ENCODE peak calls at places on chromosomes 12 and 14, in nine cellular contexts. S is type B pancreatic cell; A is CD8-positive, alpha-beta T cell; Q is A549; Y is choroid plexus epithelial cell; P is OCI-LY7; L is upper lobe of right lung; X is AG09309; E is progenitor cell of endocrine pancreas. H is an unnamed sample.

GRCh38 chr12:3137268-3137761 is 60.1 kb downstream of the TSPAN9 start:
- DNase-seq in Y (peak), S (no peak), A (no peak), Q (no peak), E (no peak), L (no peak), X (no peak), P (no peak), H (no peak)

GRCh38 chr12:68406134-68406576 is 74.0 kb upstream of the MDM1 start:
- DNase-seq in Y (peak), A (no peak), E (no peak), P (no peak), Q (peak), L (peak), X (peak), S (no peak), H (no peak)

GRCh38 chr14:65772901-65773574 is 360.5 kb downstream of the FUT8 start:
- DNase-seq in A (no peak), S (no peak), Q (no peak), P (no peak), X (no peak), Y (peak), L (no peak), E (no peak), H (no peak)

GRCh38 chr14:52080171-52080800 is 11.4 kb upstream of the NID2 start:
- DNase-seq in Q (no peak), S (no peak), X (no peak), E (no peak), L (no peak), P (no peak), Y (peak), A (no peak), H (no peak)

GRCh38 chr12:19244312-19244711 is 114.8 kb downstream of the PLEKHA5 start:
- DNase-seq in S (no peak), X (no peak), L (no peak), P (no peak), Y (no peak), E (no peak), Q (no peak), A (no peak), H (no peak)

GRCh38 chr14:23182372-23183014 is 967 bp downstream of the SLC7A8 start:
- DNase-seq in Y (no peak), S (no peak), L (peak), Q (no peak), P (peak), A (peak), X (no peak), E (peak), H (no peak)

GRCh38 chr14:73227812-73228781 is 9.2 kb upstream of the PAPLN start:
- DNase-seq in L (no peak), Y (peak), A (no peak), Q (peak), X (no peak), E (no peak), P (no peak), S (no peak), H (no peak)

GRCh38 chr12:208813-209212 is 5.1 kb downstream of the SLC6A12 start:
- DNase-seq in L (no peak), S (no peak), Q (no peak), Y (no peak), X (no peak), A (no peak), P (no peak), E (no peak), H (no peak)

GRCh38 chr12:112901271-112901670 is 5.5 kb upstream of the OAS1 start:
- DNase-seq in E (no peak), P (no peak), L (no peak), Y (no peak), S (peak), A (no peak), X (no peak), Q (no peak), H (no peak)

GRCh38 chr14:90137807-90138206 is 76.0 kb downstream of the KCNK13 start:
- DNase-seq in Q (no peak), A (no peak), Y (no peak), S (no peak), E (no peak), X (no peak), P (no peak), L (no peak), H (no peak)

GRCh38 chr12:124906606-124907261 is 7.7 kb downstream of the UBC start:
- DNase-seq in L (peak), Y (peak), P (peak), X (peak), E (peak), S (peak), Q (peak), A (peak), H (peak)

GRCh38 chr12:70031046-70031445 is 206.0 kb downstream of the MYRFL start:
- DNase-seq in Q (no peak), X (no peak), P (no peak), E (no peak), Y (no peak), S (no peak), A (no peak), L (no peak), H (no peak)

GRCh38 chr14:82009993-82010392 is 476.3 kb upstream of the SEL1L start:
- DNase-seq in Y (no peak), S (no peak), Q (no peak), X (no peak), E (no peak), P (no peak), L (no peak), A (no peak), H (no peak)

GRCh38 chr12:108772247-108772646 is 40.9 kb upstream of the CORO1C start:
- DNase-seq in L (no peak), S (no peak), P (peak), X (no peak), A (no peak), E (no peak), Y (no peak), Q (no peak), H (peak)

GRCh38 chr14:34699873-34700621 is 14.3 kb downstream of the CFL2 start:
- DNase-seq in E (no peak), P (no peak), A (no peak), Q (peak), L (no peak), X (peak), S (no peak), Y (peak), H (no peak)

GRCh38 chr14:95619785-95620417 is 66.3 kb upstream of the TCL1B start:
- DNase-seq in E (no peak), Y (no peak), A (no peak), X (no peak), P (no peak), S (no peak), Q (no peak), L (no peak), H (no peak)

GRCh38 chr12:58323676-58324075 is 382.3 kb downstream of the ATP23 start:
- DNase-seq in X (no peak), Q (no peak), A (no peak), P (no peak), S (no peak), L (no peak), E (no peak), Y (no peak), H (no peak)

GRCh38 chr14:95545769-95546168 is 10.9 kb downstream of the GLRX5 start:
- DNase-seq in E (no peak), L (no peak), P (no peak), Y (peak), S (no peak), X (peak), A (no peak), Q (peak), H (no peak)

GRCh38 chr14:64520699-64521098 is 16.1 kb downstream of the ZBTB1 start:
- DNase-seq in Y (no peak), X (no peak), A (no peak), Q (peak), S (no peak), P (no peak), L (no peak), E (no peak), H (no peak)

GRCh38 chr12:13127476-13127875 is 24.0 kb upstream of the GSG1 start:
- DNase-seq in Y (no peak), X (no peak), A (no peak), S (no peak), Q (peak), L (no peak), E (no peak), P (no peak), H (no peak)

GRCh38 chr14:103628684-103629502 is at the start of gene KLC1:
- DNase-seq in Q (peak), S (peak), L (peak), X (no peak), E (peak), Y (peak), A (peak), P (peak), H (peak)

GRCh38 chr12:68065687-68066086 is 76.4 kb downstream of the IFNG-AS1 start:
- DNase-seq in L (no peak), P (peak), Q (no peak), Y (no peak), E (no peak), X (no peak), A (no peak), S (no peak), H (no peak)

GRCh38 chr12:131101006-131101405 is 147.3 kb downstream of the ADGRD1 start:
- DNase-seq in Q (no peak), S (peak), L (peak), A (no peak), X (no peak), P (no peak), E (no peak), Y (no peak), H (no peak)

GRCh38 chr12:80627773-80628172 is 79.7 kb upstream of the MYF6 start:
- DNase-seq in P (no peak), Y (peak), Q (no peak), S (no peak), E (no peak), A (no peak), X (peak), L (no peak), H (no peak)

GRCh38 chr12:19946549-19946948 is 421.8 kb upstream of the PDE3A start:
- DNase-seq in A (no peak), E (no peak), S (no peak), Y (peak), L (no peak), P (no peak), X (peak), Q (peak), H (no peak)

GRCh38 chr14:104970231-104971068 is 7.7 kb downstream of the AHNAK2 start:
- DNase-seq in Y (peak), S (no peak), P (no peak), E (no peak), Q (peak), A (no peak), X (peak), L (no peak), H (no peak)

GRCh38 chr12:66707002-66707697 is 28.3 kb upstream of the GRIP1 start:
- DNase-seq in L (no peak), P (no peak), S (no peak), X (no peak), Q (no peak), E (no peak), A (no peak), Y (no peak), H (no peak)

DNA sequence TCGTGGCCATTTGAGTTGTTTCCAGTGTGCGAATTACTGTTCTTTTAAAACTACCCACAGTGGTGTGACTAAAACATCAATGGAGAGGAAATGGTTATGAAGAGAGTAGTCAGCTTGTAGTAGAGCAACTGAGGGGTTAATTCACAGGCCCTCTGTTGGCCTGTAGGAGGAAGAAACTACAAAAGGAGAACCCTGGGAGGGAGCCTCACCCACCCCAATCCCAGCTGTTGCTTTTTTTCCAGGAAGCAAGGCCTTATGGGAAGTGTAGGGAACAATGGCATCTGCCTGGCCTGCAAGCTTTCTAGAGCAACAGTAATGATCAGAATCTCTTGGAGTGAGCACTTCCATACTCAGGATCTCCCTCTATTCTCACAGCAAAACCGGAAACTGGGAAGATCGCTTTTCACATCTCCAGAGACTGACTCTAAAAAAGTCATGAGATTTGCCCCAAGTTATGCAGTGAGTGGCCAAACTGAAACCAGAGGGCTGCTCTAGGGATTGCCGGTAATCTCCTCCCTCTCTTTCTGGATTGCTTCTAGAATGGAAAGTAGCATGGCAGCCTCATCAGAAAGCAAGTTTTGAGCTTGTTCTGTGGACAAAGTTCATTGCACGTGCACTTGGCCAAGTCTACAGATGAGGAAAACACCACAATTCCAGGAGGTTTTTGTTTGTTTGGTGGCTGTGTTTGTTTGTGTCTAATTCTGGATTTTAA is 125.2 kb upstream of the PWP1 start:
- DNase-seq in P (no peak), Y (no peak), S (no peak), E (no peak), X (no peak), L (no peak), Q (peak), A (no peak), H (no peak)
- TF ChIP-seq CTCF in P (no peak), Y (no peak), S (peak), E (no peak), X (no peak), L (no peak), Q (no peak), A (no peak), H (no peak)

DNA sequence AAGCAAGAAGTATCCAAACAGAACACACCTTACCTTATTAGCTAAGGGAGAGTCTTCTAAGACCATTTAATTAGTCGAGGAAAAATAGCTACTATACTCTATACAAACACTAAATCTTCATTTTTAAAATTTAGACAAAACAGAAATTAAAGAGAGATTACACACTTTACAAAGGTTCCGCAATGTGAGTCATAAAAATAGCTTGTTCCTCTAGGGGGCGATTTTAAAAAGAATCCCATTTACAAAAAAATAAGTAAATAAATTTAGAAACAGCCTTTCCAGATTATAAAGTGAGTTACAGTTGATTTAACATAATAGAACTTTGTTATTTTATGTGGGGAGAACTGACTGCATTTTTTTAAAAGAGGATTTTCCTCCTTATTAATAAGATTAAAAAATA is 201.6 kb downstream of the PAX9 start:
- DNase-seq in L (no peak), Q (no peak), Y (peak), S (no peak), E (no peak), X (no peak), P (no peak), A (no peak), H (no peak)
- TF ChIP-seq CTCF in L (no peak), Q (no peak), Y (no peak), S (peak), E (no peak), X (no peak), P (peak), A (no peak), H (no peak)

GRCh38 chr12:123808167-123808566 is 46.1 kb downstream of the DNAH10 start:
- DNase-seq in E (no peak), S (no peak), Y (peak), X (no peak), P (no peak), A (no peak), L (no peak), Q (peak), H (no peak)
- TF ChIP-seq CTCF in E (peak), S (peak), Y (peak), X (peak), P (no peak), A (no peak), L (no peak), Q (peak), H (no peak)

DNA sequence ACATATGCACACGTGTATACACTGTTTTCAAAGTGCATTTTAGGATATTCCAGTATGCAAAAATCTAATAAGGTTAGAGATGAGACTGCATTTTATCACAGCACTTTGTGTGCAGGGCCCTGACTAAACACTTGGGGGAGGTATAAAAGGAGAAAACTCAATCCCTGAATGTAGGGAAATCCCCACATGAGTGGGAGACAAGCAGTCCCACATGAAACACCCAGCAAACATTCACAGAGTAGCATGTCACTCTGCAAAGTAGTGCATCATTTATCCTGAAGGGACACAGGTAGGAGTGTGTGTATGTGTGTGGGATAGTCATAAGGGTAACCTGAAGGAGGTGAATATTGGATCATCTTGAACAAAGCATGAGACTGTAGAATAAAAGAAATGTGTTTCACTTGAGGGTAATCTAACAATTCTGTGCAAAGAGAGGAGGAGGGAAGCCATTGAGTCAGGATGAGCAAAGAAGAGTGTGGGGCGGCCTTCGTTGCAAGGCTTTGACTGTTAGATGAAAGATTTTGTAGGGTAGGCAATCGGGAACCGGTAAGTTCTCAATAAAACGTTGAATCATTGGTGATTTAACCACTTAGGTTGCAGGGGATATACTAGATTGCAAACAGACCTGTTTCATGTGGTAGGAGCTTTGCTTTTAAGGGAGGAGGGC is 2.9 kb downstream of the PRPF40B start:
- DNase-seq in S (no peak), A (no peak), X (no peak), E (no peak), Y (peak), P (no peak), L (no peak), Q (no peak), H (peak)
- TF ChIP-seq CTCF in S (no peak), A (peak), X (peak), E (no peak), Y (peak), P (peak), L (no peak), Q (no peak), H (peak)

DNA sequence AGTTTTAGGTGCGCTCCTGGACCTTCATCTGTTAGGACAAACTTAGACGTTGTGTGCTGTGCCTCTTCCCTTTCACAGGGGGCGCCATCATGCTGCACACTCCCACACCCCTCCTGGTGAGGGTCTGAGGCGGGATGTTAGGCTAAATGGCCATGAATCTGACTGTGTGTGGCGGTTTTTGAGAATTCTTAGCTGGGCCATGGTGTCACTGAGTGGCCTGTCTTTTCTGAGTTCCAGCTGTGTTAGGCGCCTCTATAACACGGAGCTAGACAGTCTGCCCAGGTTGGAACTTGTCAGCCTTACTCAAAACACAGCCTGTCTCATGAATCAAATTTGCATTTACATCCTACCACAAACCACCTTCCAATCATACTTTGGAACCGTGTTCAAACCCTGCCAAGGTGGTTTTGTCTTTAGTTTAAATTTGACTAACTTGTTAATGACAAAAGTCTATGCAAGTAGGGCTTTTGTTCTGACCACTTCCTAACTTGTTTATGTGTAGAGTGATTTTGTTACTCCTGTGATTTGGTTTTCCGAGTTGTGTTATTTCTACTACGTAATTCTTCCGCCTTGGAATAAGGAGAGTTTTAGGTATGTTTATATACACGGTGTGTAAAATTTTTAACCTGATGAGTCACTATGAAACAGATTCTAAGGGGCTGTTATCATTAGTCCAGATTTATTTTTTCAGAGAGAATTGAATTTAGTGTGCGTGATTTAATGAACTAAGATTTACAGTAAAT is 19.6 kb downstream of the ACVR1B start:
- DNase-seq in L (no peak), S (no peak), P (peak), Y (peak), A (peak), X (no peak), Q (peak), E (peak), H (peak)
- TF ChIP-seq CTCF in L (peak), S (peak), P (peak), Y (peak), A (peak), X (peak), Q (peak), E (peak), H (peak)

DNA sequence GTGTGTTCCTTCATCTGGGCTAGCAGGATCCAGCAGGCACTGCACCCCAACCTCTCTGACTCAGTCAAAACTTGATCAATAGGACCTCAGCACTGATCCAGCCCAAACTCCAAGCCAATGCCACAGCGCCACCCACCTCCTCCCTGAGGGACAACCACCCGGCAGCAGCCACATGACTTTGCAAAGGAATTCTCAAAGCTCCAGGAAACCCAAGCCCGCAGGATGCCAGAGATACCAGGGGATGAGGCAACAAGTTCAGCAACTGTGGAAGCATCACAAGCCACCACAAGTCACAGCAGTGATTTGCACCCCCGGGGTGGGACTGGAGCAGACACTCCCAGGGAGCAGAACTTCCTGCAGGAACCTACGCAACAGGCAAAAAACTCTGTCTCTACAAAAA is 37.3 kb downstream of the ACTN1 start:
- DNase-seq in P (no peak), S (no peak), A (no peak), L (no peak), E (no peak), Y (peak), X (peak), Q (peak), H (no peak)
- TF ChIP-seq CTCF in P (peak), S (no peak), A (no peak), L (peak), E (peak), Y (peak), X (peak), Q (peak), H (no peak)

GRCh38 chr14:101705733-101706508 is 55.6 kb upstream of the PPP2R5C start:
- DNase-seq in L (peak), S (no peak), A (peak), E (no peak), X (no peak), Q (no peak), Y (peak), P (no peak), H (no peak)
- TF ChIP-seq CTCF in L (no peak), S (no peak), A (no peak), E (peak), X (no peak), Q (no peak), Y (no peak), P (no peak), H (no peak)

DNA sequence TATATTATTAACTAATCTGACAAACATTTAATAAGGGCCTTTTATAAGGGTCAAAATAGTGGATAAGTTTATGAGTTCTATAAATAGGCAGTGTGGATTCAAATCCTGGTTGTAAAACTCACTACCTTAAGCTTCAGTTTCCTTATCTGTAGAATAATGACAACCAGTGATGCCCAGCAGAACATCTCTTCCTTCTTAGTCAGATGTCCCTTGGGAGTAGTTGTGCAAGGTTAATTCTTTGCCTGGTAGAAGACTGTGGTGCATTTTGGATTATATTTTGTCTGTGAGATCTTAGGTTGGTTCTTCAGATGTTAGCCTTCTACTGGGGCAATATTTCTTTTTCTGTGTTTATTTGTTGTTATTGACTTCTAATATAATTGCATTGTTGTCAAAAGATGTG is 59.5 kb downstream of the ARID2 start:
- DNase-seq in X (peak), E (no peak), Y (peak), A (no peak), S (no peak), L (no peak), P (peak), Q (peak), H (no peak)
- TF ChIP-seq CTCF in X (no peak), E (no peak), Y (no peak), A (no peak), S (no peak), L (no peak), P (no peak), Q (no peak), H (no peak)

H was measured in GM13977.